ENCODE peak calls at places on chromosomes 2 and 18, in eight cellular contexts. A is tibial artery, E is Peyer's patch, M is heart right ventricle, W is PC-3, I is fibroblast of lung, P is K562, G is small intestine. U is an unnamed sample.
A peak's percentile ranks its signal among the peaks of the same experiment; 100 is the strongest.

GRCh38 chr2:187435756-187436155 is 12.3 kb downstream of the CALCRL start:
- DNase-seq in A (no peak), W (no peak), M (no peak), P (no peak), G (no peak), I (no peak), E (no peak), U (no peak)

GRCh38 chr2:28393115-28393836 is 618 bp downstream of the FOSL2 start:
- DNase-seq in A (peak; percentile 86), P (peak; percentile 70), W (peak; percentile 59), M (peak; percentile 76), E (no peak), G (peak; percentile 58), I (peak; percentile 68), U (no peak)

GRCh38 chr2:222269132-222269531 is 29.7 kb downstream of the PAX3 start:
- DNase-seq in E (no peak), W (no peak), I (no peak), M (no peak), G (no peak), A (no peak), P (no peak), U (no peak)

GRCh38 chr2:25375371-25375988 is 33.8 kb upstream of the DNMT3A start:
- DNase-seq in P (no peak), G (no peak), E (peak; percentile 13), I (no peak), M (no peak), A (peak; percentile 62), W (no peak), U (no peak)

GRCh38 chr2:95379616-95379925 is 22.9 kb upstream of the FAHD2A start:
- DNase-seq in I (no peak), G (peak; percentile 35), A (peak; percentile 50), M (no peak), E (no peak), W (no peak), P (peak; percentile 44), U (no peak)

GRCh38 chr2:157925071-157925470 is 48.9 kb upstream of the ACVR1 start:
- DNase-seq in P (no peak), A (no peak), M (no peak), E (no peak), G (no peak), W (no peak), I (no peak), U (no peak)

GRCh38 chr18:78914586-78914935 is 65.1 kb upstream of the SALL3 start:
- DNase-seq in M (no peak), W (no peak), E (no peak), A (no peak), P (no peak), G (no peak), I (no peak), U (no peak)

GRCh38 chr2:15127876-15128275 is 433.3 kb downstream of the NBAS start:
- DNase-seq in W (no peak), M (no peak), A (no peak), E (no peak), P (no peak), I (no peak), G (no peak), U (no peak)

GRCh38 chr2:201108341-201108740 is 7.6 kb upstream of the CFLAR start:
- DNase-seq in A (no peak), W (no peak), E (no peak), G (no peak), P (no peak), I (no peak), M (no peak), U (no peak)

GRCh38 chr2:205270689-205271088 is 411.6 kb upstream of the NRP2 start:
- DNase-seq in E (no peak), A (no peak), P (no peak), W (peak; percentile 35), I (no peak), G (no peak), M (no peak), U (no peak)

GRCh38 chr2:11615209-11615608 is 54.8 kb downstream of the NTSR2 start:
- DNase-seq in A (no peak), W (no peak), G (no peak), E (no peak), P (no peak), I (no peak), M (no peak), U (no peak)

GRCh38 chr2:11616851-11617415 is 53.1 kb downstream of the NTSR2 start:
- DNase-seq in M (no peak), E (no peak), P (no peak), G (no peak), A (no peak), W (no peak), I (no peak), U (no peak)

GRCh38 chr2:11617984-11618707 is 51.8 kb downstream of the NTSR2 start:
- DNase-seq in E (no peak), M (no peak), W (no peak), A (no peak), P (no peak), G (no peak), I (no peak), U (no peak)

GRCh38 chr2:11617527-11617926 is 52.5 kb downstream of the NTSR2 start:
- DNase-seq in M (no peak), A (no peak), W (no peak), P (no peak), G (no peak), I (no peak), E (no peak), U (no peak)

GRCh38 chr2:11616097-11616687 is 53.8 kb downstream of the NTSR2 start:
- DNase-seq in E (no peak), W (no peak), I (no peak), M (no peak), P (no peak), A (no peak), G (no peak), U (no peak)
- H3K36me3 ChIP-seq in E (no peaks in the 10 kb centered on the region), W (no peaks in the 10 kb centered on the region), I (no peaks in the 10 kb centered on the region), M (no peaks in the 10 kb centered on the region), P (no peaks in the 10 kb centered on the region), A (peaks cover 37% of the 10 kb centered on the region), G (no peaks in the 10 kb centered on the region), U (peaks cover 17% of the 10 kb centered on the region)

GRCh38 chr2:171813729-171814128 is 80.3 kb downstream of the SLC25A12 start:
- DNase-seq in G (no peak), A (no peak), P (no peak), E (no peak), M (no peak), I (no peak), W (no peak), U (no peak)
- H3K36me3 ChIP-seq in G (no peaks in the 10 kb centered on the region), A (peaks cover 26% of the 10 kb centered on the region), P (peaks cover 12% of the 10 kb centered on the region), E (no peaks in the 10 kb centered on the region), M (no peaks in the 10 kb centered on the region), I (no peaks in the 10 kb centered on the region), W (no peaks in the 10 kb centered on the region), U (no peaks in the 10 kb centered on the region)

GRCh38 chr2:127065932-127066318 is 41.0 kb downstream of the BIN1 start:
- DNase-seq in W (no peak), P (no peak), M (no peak), A (no peak), G (no peak), I (no peak), E (no peak), U (no peak)
- H3K36me3 ChIP-seq in W (peaks cover 8% of the 10 kb centered on the region), P (no peaks in the 10 kb centered on the region), M (no peaks in the 10 kb centered on the region), A (peaks cover 35% of the 10 kb centered on the region), G (peaks cover 3% of the 10 kb centered on the region), I (peaks cover 14% of the 10 kb centered on the region), E (no peaks in the 10 kb centered on the region), U (no peaks in the 10 kb centered on the region)

GRCh38 chr2:36253086-36253485 is 102.5 kb upstream of the CRIM1 start:
- DNase-seq in G (no peak), W (no peak), I (no peak), M (no peak), E (no peak), P (no peak), A (no peak), U (no peak)
- H3K36me3 ChIP-seq in G (no peaks in the 10 kb centered on the region), W (no peaks in the 10 kb centered on the region), I (no peaks in the 10 kb centered on the region), M (no peaks in the 10 kb centered on the region), E (no peaks in the 10 kb centered on the region), P (no peaks in the 10 kb centered on the region), A (no peaks in the 10 kb centered on the region), U (no peaks in the 10 kb centered on the region)

GRCh38 chr18:213505-213904 is 54.3 kb downstream of the THOC1 start:
- DNase-seq in M (no peak), G (no peak), W (no peak), A (no peak), P (no peak), E (no peak), I (no peak), U (no peak)
- H3K36me3 ChIP-seq in M (no peaks in the 10 kb centered on the region), G (peaks cover 19% of the 10 kb centered on the region), W (peaks cover 89% of the 10 kb centered on the region), A (peaks cover 95% of the 10 kb centered on the region), P (peaks cover 100% of the 10 kb centered on the region), E (no peaks in the 10 kb centered on the region), I (peaks cover 10% of the 10 kb centered on the region), U (peaks cover 30% of the 10 kb centered on the region)

GRCh38 chr2:112520234-112520783 is 22.0 kb upstream of the POLR1B start:
- DNase-seq in P (peak; percentile 29), W (no peak), E (no peak), G (no peak), I (no peak), A (no peak), M (no peak), U (no peak)

GRCh38 chr2:112519506-112519905 is 22.8 kb upstream of the POLR1B start:
- DNase-seq in G (no peak), W (no peak), M (no peak), E (no peak), I (no peak), A (no peak), P (no peak), U (no peak)

DNA sequence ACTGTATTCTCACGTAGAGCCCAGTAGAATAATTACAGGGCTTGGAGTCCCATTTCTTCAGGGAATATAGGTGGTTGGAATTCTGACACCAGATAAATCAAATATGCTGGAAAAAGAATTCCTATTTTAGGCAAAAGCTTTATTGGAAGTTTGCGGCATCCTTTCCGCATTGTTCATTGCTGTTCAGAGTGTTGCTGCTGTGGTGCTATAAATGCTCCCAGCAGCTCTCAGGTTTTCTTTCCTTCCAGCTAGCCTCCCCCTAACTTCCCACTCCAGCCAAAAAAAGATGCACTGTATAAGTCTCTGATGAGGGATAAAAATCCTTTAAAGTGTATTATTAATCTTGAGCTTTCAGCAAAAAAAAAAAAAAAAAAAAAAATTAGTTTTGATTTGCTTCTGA is 25.5 kb upstream of the POLR1B start:
- DNase-seq in W (no peak), G (no peak), E (no peak), M (no peak), P (no peak), A (no peak), I (no peak), U (no peak)
- H3K36me3 ChIP-seq in W (peaks cover 32% of the 10 kb centered on the region), G (no peaks in the 10 kb centered on the region), E (no peaks in the 10 kb centered on the region), M (no peaks in the 10 kb centered on the region), P (peaks cover 53% of the 10 kb centered on the region), A (peaks cover 43% of the 10 kb centered on the region), I (peaks cover 10% of the 10 kb centered on the region), U (peaks cover 19% of the 10 kb centered on the region)

GRCh38 chr2:177243476-177243875 is 21.1 kb downstream of the NFE2L2 start:
- DNase-seq in I (no peak), W (no peak), A (no peak), M (no peak), P (no peak), E (no peak), G (no peak), U (no peak)
- H3K36me3 ChIP-seq in I (no peaks in the 10 kb centered on the region), W (no peaks in the 10 kb centered on the region), A (no peaks in the 10 kb centered on the region), M (no peaks in the 10 kb centered on the region), P (peaks cover 37% of the 10 kb centered on the region), E (no peaks in the 10 kb centered on the region), G (no peaks in the 10 kb centered on the region), U (peaks cover 2% of the 10 kb centered on the region)

DNA sequence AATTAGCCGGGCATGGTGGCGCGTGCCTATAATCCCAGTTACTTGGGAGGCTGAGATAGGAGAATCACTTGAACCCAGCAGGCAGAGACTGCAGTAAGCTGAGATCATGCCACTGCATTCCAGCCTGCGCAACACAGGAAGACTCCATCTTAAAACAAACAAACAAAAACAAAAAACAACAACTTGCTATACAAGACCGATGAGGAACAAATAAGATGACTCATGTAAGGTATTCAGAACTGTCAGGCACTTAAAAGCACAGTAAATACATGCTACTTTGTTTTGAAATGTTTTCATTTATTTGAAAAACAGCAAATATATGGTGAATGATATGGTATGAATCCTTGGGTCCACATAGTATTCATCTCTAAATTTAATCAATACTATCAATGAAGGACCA is 66.7 kb downstream of the TRIP12 start:
- DNase-seq in I (no peak), G (no peak), E (no peak), W (no peak), M (no peak), P (no peak), A (no peak), U (no peak)
- H3K36me3 ChIP-seq in I (peaks cover 5% of the 10 kb centered on the region), G (peaks cover 11% of the 10 kb centered on the region), E (no peaks in the 10 kb centered on the region), W (peaks cover 23% of the 10 kb centered on the region), M (no peaks in the 10 kb centered on the region), P (peaks cover 51% of the 10 kb centered on the region), A (peaks cover 46% of the 10 kb centered on the region), U (peaks cover 19% of the 10 kb centered on the region)